ENCODE peak calls at places on chromosomes 3 and 15, in five cellular contexts. F is IMR-90, I is uterus, G is adrenal gland, Y is HCT116. X is an unnamed sample.

GRCh38 chr15:67108122-67108871 is 42.9 kb downstream of the SMAD3 start:
- DNase-seq in G (no peak), I (no peak), Y (no peak), F (no peak), X (no peak)

GRCh38 chr3:126911162-126912026 is 71.5 kb upstream of the PLXNA1 start:
- DNase-seq in F (peak), Y (peak), G (peak), I (no peak), X (peak)

GRCh38 chr15:101288905-101289513 is 6.0 kb downstream of the SNRPA1 start:
- DNase-seq in Y (peak), G (no peak), I (no peak), F (peak), X (peak)

GRCh38 chr3:42118762-42119361 is 27.7 kb downstream of the TRAK1 start:
- DNase-seq in I (no peak), Y (peak), G (no peak), F (peak), X (peak)

GRCh38 chr3:85560088-85560790 is 601.5 kb downstream of the CADM2 start:
- DNase-seq in Y (no peak), I (no peak), G (no peak), F (no peak), X (no peak)

GRCh38 chr3:17800232-17800631 is 57.8 kb upstream of the TBC1D5 start:
- DNase-seq in G (no peak), Y (no peak), F (no peak), I (no peak), X (no peak)

GRCh38 chr15:35181538-35181937 is 96.4 kb upstream of the NANOGP8 start:
- DNase-seq in F (peak), G (no peak), Y (peak), I (no peak), X (peak)

GRCh38 chr15:80418892-80419537 is 14.8 kb downstream of the ARNT2 start:
- DNase-seq in F (peak), G (peak), I (no peak), Y (peak), X (peak)

GRCh38 chr3:132326251-132326650 is 9.0 kb downstream of the ACP3 start:
- DNase-seq in I (no peak), G (no peak), Y (no peak), F (no peak), X (no peak)

GRCh38 chr3:170033489-170033888 is 4.3 kb upstream of the GPR160 start:
- DNase-seq in I (no peak), G (no peak), F (no peak), Y (no peak), X (peak)

GRCh38 chr3:109921509-109921908 is 584.2 kb upstream of the DPPA4 start:
- DNase-seq in F (no peak), I (no peak), Y (no peak), G (no peak), X (no peak)

GRCh38 chr15:90064931-90065681 is 37.2 kb downstream of the IDH2 start:
- DNase-seq in G (peak), I (no peak), Y (no peak), F (no peak), X (no peak)

GRCh38 chr15:41904487-41905359 is 10.9 kb upstream of the SPTBN5 start:
- DNase-seq in Y (peak), G (peak), I (peak), F (peak), X (peak)

GRCh38 chr15:98547741-98548166 is 100.6 kb upstream of the IGF1R start:
- DNase-seq in I (peak), Y (no peak), G (no peak), F (no peak), X (no peak)

GRCh38 chr3:27666708-27667107 is 55.4 kb downstream of the EOMES start:
- DNase-seq in I (peak), G (peak), Y (no peak), F (peak), X (peak)

GRCh38 chr3:137103739-137104138 is 146.0 kb downstream of the IL20RB start:
- DNase-seq in G (no peak), F (no peak), I (no peak), Y (no peak), X (no peak)

GRCh38 chr15:56805466-56806146 is 72.3 kb upstream of the ZNF280D start:
- DNase-seq in G (peak), F (peak), Y (peak), I (peak), X (peak)

GRCh38 chr3:33113772-33114621 is at the start of gene CRTAP:
- DNase-seq in G (peak), Y (peak), I (peak), F (peak), X (peak)
- TF ChIP-seq POLR2A in G (no peak), Y (peak), I (peak), F (no peak), X (peak)

GRCh38 chr3:122678496-122678895 is 2.1 kb upstream of the PARP14 start:
- DNase-seq in F (no peak), G (peak), Y (no peak), I (no peak), X (no peak)
- TF ChIP-seq POLR2A in F (no peak), G (no peak), Y (no peak), I (no peak), X (no peak)

DNA sequence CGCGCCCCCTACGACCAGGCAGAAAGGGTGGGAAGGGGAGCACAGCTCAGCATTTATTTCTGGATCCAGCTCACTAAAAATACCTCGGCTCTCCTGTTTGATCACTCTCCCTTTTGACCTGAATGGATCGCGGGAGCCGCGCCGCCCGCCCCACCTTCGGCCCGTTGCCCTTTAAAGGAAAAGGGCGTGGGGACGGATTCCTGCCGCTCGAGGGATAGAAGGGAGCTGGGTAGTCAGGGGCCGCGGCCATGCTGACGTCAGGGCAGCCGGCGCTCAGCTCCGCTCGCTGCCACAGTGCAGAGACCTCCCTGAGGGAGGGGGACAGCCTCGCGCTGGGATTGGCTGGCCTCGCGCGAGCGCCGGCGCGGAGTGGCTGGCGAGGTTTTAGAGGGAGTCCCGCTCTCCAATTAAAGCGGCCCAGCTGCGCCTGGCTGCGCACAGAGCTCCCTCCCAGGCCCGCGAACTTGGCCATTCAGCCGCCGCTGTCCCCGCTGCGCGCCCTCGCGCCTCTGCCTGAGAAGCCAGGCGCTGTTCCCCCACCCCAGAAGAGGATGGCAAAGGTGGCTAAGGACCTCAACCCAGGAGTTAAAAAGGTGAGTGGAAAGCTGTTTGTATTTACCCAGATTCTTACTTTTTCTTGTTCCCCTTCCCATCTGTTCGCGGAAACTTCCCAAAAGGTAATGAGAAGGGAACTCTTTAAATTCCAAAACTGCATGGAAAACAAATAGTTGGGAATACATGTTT is at the start of gene LMCD1:
- DNase-seq in Y (peak), G (peak), I (peak), F (peak), X (peak)
- TF ChIP-seq POLR2A in Y (no peak), G (peak), I (peak), F (peak), X (no peak)

GRCh38 chr3:23945903-23946751 is 1.0 kb downstream of the NR1D2 start:
- DNase-seq in G (peak), Y (peak), F (peak), I (peak), X (peak)
- TF ChIP-seq POLR2A in G (peak), Y (no peak), F (peak), I (peak), X (peak)

GRCh38 chr3:105824129-105824528 is 44.7 kb downstream of the CBLB start:
- DNase-seq in Y (no peak), F (no peak), G (no peak), I (no peak), X (peak)
- TF ChIP-seq POLR2A in Y (no peak), F (no peak), G (no peak), I (no peak), X (no peak)

GRCh38 chr15:99598296-99598695 is 32.5 kb downstream of the MEF2A start:
- DNase-seq in I (no peak), F (no peak), Y (no peak), G (no peak), X (no peak)
- TF ChIP-seq POLR2A in I (no peak), F (no peak), Y (no peak), G (no peak), X (no peak)